ENCODE peak calls at places on chromosomes 2 and 18, in six cellular contexts. A is Panc1; Z is SJCRH30; B is stimulated activated CD8-positive, alpha-beta memory T cell treated with anti-CD3 and anti-CD28 coated beads, Interleukin-7, amount 100 ng/mL, for 24 hours; C is tibial artery; I is GM19239. U is an unnamed sample.

GRCh38 chr2:210955591-210955990 is 399.2 kb downstream of the CPS1 start:
- DNase-seq in B (no peak), I (no peak), A (no peak), C (no peak), Z (no peak), U (no peak)

GRCh38 chr2:55371387-55371786 is 48.3 kb downstream of the CCDC88A start:
- DNase-seq in C (no peak), A (no peak), B (no peak), Z (no peak), I (no peak), U (no peak)

GRCh38 chr2:159903404-159904126 is 105.6 kb upstream of the CD302 start:
- DNase-seq in A (no peak), Z (no peak), B (peak), I (no peak), C (peak), U (no peak)

GRCh38 chr2:158644139-158644538 is 151.0 kb upstream of the DAPL1 start:
- DNase-seq in B (no peak), Z (no peak), I (no peak), A (no peak), C (no peak), U (no peak)

GRCh38 chr2:207078186-207078798 is 87.5 kb downstream of the KLF7 start:
- DNase-seq in Z (no peak), A (no peak), B (no peak), C (no peak), I (no peak), U (no peak)

GRCh38 chr2:168145011-168145410 is 102.4 kb downstream of the STK39 start:
- DNase-seq in A (no peak), B (no peak), C (no peak), I (no peak), Z (no peak), U (no peak)

GRCh38 chr18:63189817-63190216 is 129.8 kb downstream of the BCL2 start:
- DNase-seq in C (no peak), Z (no peak), A (no peak), I (no peak), B (no peak), U (no peak)

GRCh38 chr18:10558243-10558966 is 32.6 kb downstream of the NAPG start:
- DNase-seq in Z (no peak), B (no peak), C (no peak), A (no peak), I (no peak), U (no peak)

GRCh38 chr2:69755862-69756467 is 14.0 kb downstream of the ANXA4 start:
- DNase-seq in B (no peak), I (no peak), A (peak), C (no peak), Z (peak), U (no peak)

GRCh38 chr2:109371481-109372170 is 242.1 kb downstream of the SEPTIN10 start:
- DNase-seq in A (no peak), I (no peak), B (no peak), Z (no peak), C (no peak), U (peak)

GRCh38 chr2:21228041-21228895 is 104.5 kb downstream of the TDRD15 start:
- DNase-seq in B (no peak), I (no peak), C (no peak), A (no peak), Z (no peak), U (no peak)

GRCh38 chr18:41906528-41907256 is 48.3 kb upstream of the PIK3C3 start:
- DNase-seq in Z (no peak), I (peak), B (no peak), A (peak), C (no peak), U (no peak)

GRCh38 chr2:227772932-227773331 is 27.2 kb downstream of the SCYGR8 start:
- DNase-seq in I (no peak), B (no peak), C (no peak), Z (no peak), A (no peak), U (peak)

GRCh38 chr2:225468131-225468530 is 68.6 kb downstream of the NYAP2 start:
- DNase-seq in B (no peak), A (no peak), I (no peak), C (no peak), Z (no peak), U (no peak)

GRCh38 chr2:126720647-126721046 is 64.7 kb downstream of the GYPC start:
- DNase-seq in I (no peak), Z (no peak), A (no peak), B (no peak), C (no peak), U (no peak)

GRCh38 chr18:24982831-24983230 is 369.1 kb downstream of the ZNF521 start:
- DNase-seq in I (no peak), B (no peak), C (no peak), A (no peak), Z (no peak), U (no peak)

GRCh38 chr18:78735131-78736014 is 244.2 kb upstream of the SALL3 start:
- DNase-seq in Z (no peak), C (peak), B (no peak), I (no peak), A (no peak), U (peak)

GRCh38 chr2:101162561-101163330 is 11.6 kb upstream of the TBC1D8 start:
- DNase-seq in B (no peak), I (no peak), Z (no peak), C (no peak), A (no peak), U (no peak)

GRCh38 chr2:189327879-189328351 is 113.4 kb upstream of the WDR75 start:
- DNase-seq in I (no peak), C (no peak), B (no peak), A (no peak), Z (no peak), U (no peak)

GRCh38 chr18:32812342-32812741 is 39.5 kb upstream of the KLHL14 start:
- DNase-seq in I (no peak), B (no peak), C (no peak), Z (no peak), A (no peak), U (no peak)

GRCh38 chr2:163187119-163187518 is 348.6 kb upstream of the KCNH7 start:
- DNase-seq in Z (no peak), A (no peak), I (no peak), B (no peak), C (no peak), U (no peak)

GRCh38 chr2:26847663-26848335 is at the start of gene DPYSL5:
- DNase-seq in C (no peak), I (no peak), A (no peak), Z (peak), B (no peak), U (no peak)

GRCh38 chr2:45778720-45779171 is 127.3 kb downstream of the PRKCE start:
- DNase-seq in A (peak), B (peak), Z (peak), I (peak), C (no peak), U (no peak)

GRCh38 chr2:99754215-99754614 is 264.4 kb upstream of the REV1 start:
- DNase-seq in Z (no peak), A (no peak), I (no peak), B (no peak), C (no peak), U (no peak)

GRCh38 chr2:144516981-144517824 is 2.7 kb downstream of the ZEB2 start:
- DNase-seq in Z (peak), A (no peak), I (no peak), C (peak), B (no peak), U (peak)

GRCh38 chr2:197433770-197434438 is 924 bp downstream of the SF3B1 start:
- DNase-seq in I (no peak), A (no peak), B (no peak), Z (no peak), C (no peak), U (no peak)

GRCh38 chr2:88656690-88657089 is 29.4 kb upstream of the EIF2AK3 start:
- DNase-seq in I (no peak), C (peak), Z (no peak), B (no peak), A (no peak), U (no peak)